ENCODE peak calls at places on chromosomes 2 and 18, in ten cellular contexts. Q is GM03348; H is NCI-H1694 treated with DMSO at 0.1 percent for 48 hours; L is fibroblast of the aortic adventitia; W is SW 1271; O is activated CD4-positive, alpha-beta T cell treated with anti-CD3 and anti-CD28 coated beads for 1 hour; G is dermis blood vessel endothelial cell; J is HuH-7.5; T is NCI-H510A treated with DMSO at 0.1 percent for 48 hours; S is Caki2. N is an unnamed sample.
A peak's percentile ranks its signal among the peaks of the same experiment; 100 is the strongest.

GRCh38 chr2:171959998-171960397 is 37.7 kb downstream of the HAT1 start:
- DNase-seq in Q (no peak), O (no peak), S (no peak), W (no peak), J (no peak), L (no peak), G (no peak), T (no peak), H (no peak), N (no peak)

GRCh38 chr2:218284106-218284811 is 8.0 kb downstream of the TMBIM1 start:
- DNase-seq in J (no peak), G (peak; percentile 43), L (peak; percentile 77), Q (peak; percentile 81), T (no peak), W (no peak), H (no peak), S (peak; percentile 39), O (peak; percentile 35), N (no peak)

GRCh38 chr2:151481744-151482143 is 72.0 kb downstream of the RIF1 start:
- DNase-seq in Q (no peak), H (no peak), W (no peak), S (no peak), O (no peak), L (no peak), J (no peak), T (no peak), G (no peak), N (no peak)

GRCh38 chr2:66438498-66439290 is 3.8 kb downstream of the MEIS1 start:
- DNase-seq in G (no peak), O (no peak), T (no peak), L (peak; percentile 40), J (no peak), H (no peak), S (no peak), Q (no peak), W (no peak), N (no peak)

GRCh38 chr18:4528405-4528804 is 73.3 kb upstream of the DLGAP1 start:
- DNase-seq in J (no peak), Q (no peak), W (no peak), S (no peak), G (no peak), L (no peak), O (no peak), H (no peak), T (no peak), N (no peak)

GRCh38 chr2:233371608-233372007 is 17.3 kb downstream of the DGKD start:
- DNase-seq in T (no peak), S (no peak), W (no peak), G (no peak), J (no peak), Q (no peak), O (no peak), L (no peak), H (no peak), N (no peak)

GRCh38 chr18:63210531-63210930 is 109.0 kb downstream of the BCL2 start:
- DNase-seq in T (no peak), O (no peak), S (no peak), L (no peak), Q (no peak), W (no peak), G (no peak), H (no peak), J (no peak), N (no peak)

GRCh38 chr2:186895451-186895850 is 46.5 kb upstream of the ZSWIM2 start:
- DNase-seq in H (no peak), Q (no peak), L (no peak), G (no peak), J (no peak), S (no peak), O (no peak), T (no peak), W (no peak), N (no peak)

GRCh38 chr2:29115797-29116781 is 874 bp downstream of the CLIP4 start:
- DNase-seq in G (peak; percentile 66), Q (peak; percentile 59), J (peak; percentile 40), W (peak; percentile 94), S (peak; percentile 74), T (peak; percentile 14), L (peak; percentile 89), H (peak; percentile 80), O (peak; percentile 39), N (peak; percentile 80)

GRCh38 chr18:62828091-62828640 is 112.8 kb downstream of the PHLPP1 start:
- DNase-seq in O (no peak), L (peak; percentile 15), H (no peak), J (no peak), T (no peak), G (peak; percentile 39), W (no peak), Q (no peak), S (no peak), N (peak; percentile 49)

N was measured in DMS53.